ENCODE peak calls at places on chromosomes 11 and 22, in six cellular contexts. G, M, R, T, Y and W are unnamed samples. For H3K36me3, the result is how much of the 10 kb centered on the place peaks cover.

GRCh38 chr11:31655483-31655882 is 145.9 kb downstream of the ELP4 start:
- DNase-seq in Y (no peak), T (peak), M (no peak), R (peak), G (no peak), W (peak)

GRCh38 chr11:1225386-1226225 is 2.7 kb downstream of the MUC5B start:
- DNase-seq in G (peak), Y (no peak), R (no peak), T (no peak), M (peak), W (peak)

GRCh38 chr11:73389134-73389525 is 12.9 kb downstream of the RELT start:
- DNase-seq in R (no peak), M (no peak), T (no peak), G (no peak), Y (no peak), W (peak)

GRCh38 chr11:117796456-117797428 is at the start of gene DSCAML1:
- DNase-seq in R (no peak), T (peak), G (no peak), M (no peak), Y (no peak), W (no peak)

GRCh38 chr22:26471522-26471921 is 12.1 kb downstream of the HPS4 start:
- DNase-seq in M (no peak), T (peak), Y (peak), G (no peak), R (peak), W (peak)

GRCh38 chr11:33930317-33931021 is 38.6 kb upstream of the LMO2 start:
- DNase-seq in G (no peak), T (peak), R (peak), M (no peak), Y (peak), W (no peak)

GRCh38 chr22:40525250-40525884 is 111.2 kb downstream of the MRTFA start:
- DNase-seq in T (peak), R (peak), M (peak), Y (peak), G (peak), W (peak)

GRCh38 chr11:23288001-23288783 is 427.9 kb upstream of the CCDC179 start:
- DNase-seq in R (peak), G (no peak), Y (peak), M (no peak), T (peak), W (peak)

GRCh38 chr11:15710593-15711260 is 596.0 kb downstream of the INSC start:
- DNase-seq in R (no peak), G (no peak), Y (no peak), M (no peak), T (no peak), W (no peak)

GRCh38 chr22:42484506-42484905 is 35.1 kb downstream of the RRP7A start:
- DNase-seq in G (no peak), T (no peak), Y (no peak), M (no peak), R (no peak), W (no peak)

GRCh38 chr22:46891382-46891951 is 129.0 kb downstream of the TBC1D22A start:
- DNase-seq in M (no peak), R (no peak), G (no peak), T (no peak), Y (no peak), W (no peak)

GRCh38 chr11:108538022-108538424 is 39.8 kb upstream of the POGLUT3 start:
- DNase-seq in T (no peak), G (peak), M (peak), Y (no peak), R (no peak), W (peak)

DNA sequence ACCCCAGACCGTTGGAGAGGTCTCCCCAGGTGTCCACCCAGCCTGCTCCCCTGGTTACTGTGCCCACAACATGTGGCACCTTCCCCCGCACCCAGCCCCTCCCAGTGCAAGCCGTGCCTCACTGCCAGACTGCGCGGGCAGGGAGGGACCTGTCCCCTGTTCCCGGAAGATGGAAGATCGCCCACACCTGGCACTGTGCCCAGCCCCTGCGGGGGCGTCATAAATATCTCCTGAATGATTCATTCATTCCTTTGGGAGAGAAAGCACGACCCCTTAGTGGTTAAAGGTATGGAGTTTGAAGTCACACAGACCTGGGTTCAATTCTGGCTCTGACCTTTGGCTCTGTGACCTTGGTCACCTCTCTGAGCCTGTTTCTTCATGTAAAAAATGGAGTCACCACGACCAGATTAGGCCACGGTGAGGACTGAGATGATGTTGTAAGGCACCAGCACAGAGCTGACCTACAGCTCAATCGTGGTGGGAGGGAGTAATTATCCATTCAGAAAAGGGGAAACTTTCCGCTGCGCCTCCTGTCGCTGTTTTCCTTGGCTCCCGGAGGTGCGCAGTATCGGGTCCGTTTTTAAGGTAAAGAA is 497 bp upstream of the SYT12 start:
- DNase-seq in M (no peak), R (no peak), G (peak), Y (no peak), T (peak), W (peak)
- H3K4me3 ChIP-seq in M (peak), R (peak), G (no peak), Y (no peak), T (peak), W (no peak)

GRCh38 chr22:23828800-23829680 is 9.8 kb downstream of the DERL3 start:
- DNase-seq in G (no peak), M (no peak), T (no peak), Y (no peak), R (no peak), W (no peak)

GRCh38 chr22:23827351-23827995 is 11.3 kb downstream of the DERL3 start:
- DNase-seq in G (no peak), R (no peak), T (no peak), M (no peak), Y (no peak), W (no peak)

GRCh38 chr22:23831781-23832180 is 7.0 kb downstream of the DERL3 start:
- DNase-seq in G (no peak), T (no peak), Y (no peak), M (peak), R (no peak), W (no peak)

GRCh38 chr22:23831261-23831660 is 7.5 kb downstream of the DERL3 start:
- DNase-seq in R (no peak), Y (no peak), G (no peak), M (peak), T (no peak), W (no peak)

DNA sequence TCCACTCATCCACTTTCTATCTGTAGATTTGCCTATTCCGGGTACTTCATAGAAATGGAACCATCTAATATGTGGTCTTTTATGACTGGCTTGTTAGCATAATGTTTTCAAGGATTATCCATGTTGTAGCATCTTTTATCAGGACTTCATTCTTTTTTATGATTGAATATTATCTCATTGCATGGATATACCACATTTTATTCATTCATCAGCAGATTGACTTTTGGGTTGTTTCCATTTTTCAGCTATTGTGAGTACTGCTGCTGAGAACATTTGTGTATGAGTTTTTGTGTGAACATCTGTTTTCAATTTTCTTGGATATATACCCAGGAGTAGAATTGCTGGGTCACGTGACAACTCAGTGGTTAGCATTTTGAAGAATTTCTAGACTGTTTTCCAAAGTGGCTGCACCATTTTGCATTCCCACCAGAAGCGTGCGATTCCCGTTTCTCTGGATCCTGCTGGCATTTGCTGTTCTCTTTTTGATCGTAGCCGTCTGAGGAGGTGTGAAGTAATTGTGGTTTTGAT is 8.9 kb downstream of the DERL3 start:
- DNase-seq in G (no peak), Y (no peak), R (no peak), T (peak), M (no peak), W (no peak)
- H3K36me3 ChIP-seq in G (half or more), Y (half or more), R (half or more), T (under half), M (half or more), W (under half)

DNA sequence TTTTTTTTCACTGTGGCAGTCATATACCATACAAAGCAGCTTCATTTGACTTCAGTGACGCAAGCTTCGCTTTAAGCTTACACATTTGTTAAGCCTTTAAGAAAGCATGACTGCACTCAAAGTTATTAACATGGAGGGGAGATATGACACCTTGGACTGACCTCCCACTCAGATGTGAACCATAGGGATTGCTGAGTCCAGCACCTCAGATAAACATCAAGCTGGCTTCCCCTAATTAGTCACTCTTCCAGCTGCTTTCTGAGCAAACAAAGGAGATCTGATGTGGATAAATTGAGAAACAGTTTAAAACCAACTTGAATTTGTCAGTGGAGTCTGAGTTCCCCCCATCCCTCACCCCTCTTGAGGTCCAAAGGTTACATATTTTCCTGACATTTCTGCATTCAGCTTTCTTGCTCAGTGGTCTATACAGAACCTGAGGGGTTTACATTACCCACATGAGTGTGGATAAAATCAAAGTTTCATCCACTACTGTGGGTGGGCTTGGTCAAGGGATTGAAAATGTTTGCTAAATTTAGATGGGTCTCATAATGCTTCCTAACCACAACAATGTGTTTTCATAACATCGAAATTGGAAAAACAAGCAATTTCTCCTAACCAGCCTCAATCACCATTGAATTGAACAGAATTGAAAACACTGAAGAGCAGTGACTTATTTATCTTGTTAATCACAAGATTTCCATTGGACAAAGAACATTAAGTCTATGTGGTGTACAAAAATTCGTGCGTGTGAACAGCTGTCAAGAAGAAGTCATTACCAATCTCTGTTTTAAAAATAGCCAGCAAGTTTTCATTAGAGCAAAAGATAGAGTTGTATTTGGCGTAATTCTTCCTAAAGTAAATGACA is 292.3 kb downstream of the METTL15 start:
- DNase-seq in R (peak), M (no peak), Y (peak), G (no peak), T (peak), W (no peak)
- H3K4me3 ChIP-seq in R (no peak), M (no peak), Y (no peak), G (no peak), T (no peak), W (no peak)

DNA sequence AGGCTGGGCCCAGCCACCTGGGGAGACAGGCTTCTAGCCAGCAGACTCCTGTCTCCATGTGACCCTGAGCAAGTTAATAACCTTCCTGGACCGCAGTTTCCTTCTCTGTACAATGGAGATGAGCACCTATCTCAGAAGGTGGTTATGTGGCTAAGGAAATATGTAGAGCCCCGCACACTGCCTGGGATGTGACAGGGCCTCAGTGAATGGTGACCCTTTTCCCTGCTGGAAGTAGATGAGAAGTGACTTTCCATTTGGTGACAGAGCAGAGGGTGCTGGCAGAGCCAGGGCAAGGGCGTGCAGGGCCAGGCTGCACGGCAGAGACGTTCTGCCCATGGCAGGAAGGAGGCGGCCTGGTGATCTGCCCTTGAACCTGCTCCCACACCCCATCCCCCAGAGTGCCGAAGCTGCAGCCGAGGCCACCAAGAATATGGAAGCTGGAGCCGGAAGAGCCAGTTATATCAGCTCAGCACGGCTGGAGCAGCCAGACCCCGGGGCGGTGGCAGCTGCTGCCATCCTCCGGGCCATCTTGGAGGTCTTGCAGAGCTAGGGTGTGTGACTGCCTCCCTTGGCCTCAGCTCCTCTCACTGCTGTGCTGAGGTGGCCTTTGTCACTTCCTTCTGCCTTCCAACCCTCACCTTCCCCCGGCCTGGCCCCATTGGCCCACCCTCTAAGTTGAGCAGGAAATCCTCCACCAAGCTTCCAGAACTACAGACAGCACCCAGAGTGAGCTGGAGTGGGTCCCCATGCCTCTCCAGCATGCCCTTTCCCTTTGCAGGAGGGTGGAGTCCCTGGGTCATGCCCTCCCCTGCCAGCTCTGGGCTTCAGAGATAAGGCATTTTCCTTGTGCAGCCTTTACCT is 13.2 kb downstream of the TKFC start:
- DNase-seq in M (no peak), R (no peak), Y (no peak), T (no peak), G (no peak), W (no peak)
- H3K36me3 ChIP-seq in M (under half), R (half or more), Y (under half), T (under half), G (half or more), W (under half)

DNA sequence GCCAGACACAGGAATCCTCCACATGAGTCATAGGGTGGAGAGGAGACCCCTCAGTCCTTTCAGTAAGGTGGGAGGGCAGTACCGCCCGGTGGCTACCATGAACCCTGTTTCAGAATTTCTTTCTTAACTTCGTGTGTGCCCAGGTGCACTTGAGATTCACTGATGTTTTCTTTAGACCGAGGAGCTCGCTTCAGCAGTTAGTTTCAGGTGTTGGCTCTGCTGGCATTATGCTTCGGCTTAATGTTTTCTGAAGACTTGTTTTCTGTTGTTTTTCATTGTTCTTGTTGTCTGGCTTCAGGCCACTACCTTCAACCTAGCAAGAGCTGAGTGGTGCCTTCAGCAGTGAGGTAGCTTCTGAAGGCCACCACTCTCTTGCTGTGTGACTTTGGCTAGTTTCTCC is 71.5 kb downstream of the BMAL1 start:
- DNase-seq in Y (no peak), R (no peak), T (no peak), G (no peak), M (no peak), W (no peak)
- H3K4me3 ChIP-seq in Y (no peak), R (no peak), T (no peak), G (no peak), M (no peak), W (no peak)

GRCh38 chr11:85664561-85665481 is at the start of gene CREBZF:
- DNase-seq in M (peak), Y (peak), T (peak), G (peak), R (peak), W (peak)

GRCh38 chr11:85663781-85664560 is 958 bp downstream of the CREBZF start:
- DNase-seq in T (peak), G (peak), R (peak), M (peak), Y (peak), W (peak)

GRCh38 chr11:85665756-85666155 is 827 bp upstream of the CREBZF start:
- DNase-seq in T (no peak), M (no peak), Y (no peak), G (no peak), R (no peak), W (no peak)

GRCh38 chr11:85661972-85662664 is 2.8 kb downstream of the CREBZF start:
- DNase-seq in Y (peak), R (no peak), G (no peak), M (no peak), T (peak), W (no peak)

DNA sequence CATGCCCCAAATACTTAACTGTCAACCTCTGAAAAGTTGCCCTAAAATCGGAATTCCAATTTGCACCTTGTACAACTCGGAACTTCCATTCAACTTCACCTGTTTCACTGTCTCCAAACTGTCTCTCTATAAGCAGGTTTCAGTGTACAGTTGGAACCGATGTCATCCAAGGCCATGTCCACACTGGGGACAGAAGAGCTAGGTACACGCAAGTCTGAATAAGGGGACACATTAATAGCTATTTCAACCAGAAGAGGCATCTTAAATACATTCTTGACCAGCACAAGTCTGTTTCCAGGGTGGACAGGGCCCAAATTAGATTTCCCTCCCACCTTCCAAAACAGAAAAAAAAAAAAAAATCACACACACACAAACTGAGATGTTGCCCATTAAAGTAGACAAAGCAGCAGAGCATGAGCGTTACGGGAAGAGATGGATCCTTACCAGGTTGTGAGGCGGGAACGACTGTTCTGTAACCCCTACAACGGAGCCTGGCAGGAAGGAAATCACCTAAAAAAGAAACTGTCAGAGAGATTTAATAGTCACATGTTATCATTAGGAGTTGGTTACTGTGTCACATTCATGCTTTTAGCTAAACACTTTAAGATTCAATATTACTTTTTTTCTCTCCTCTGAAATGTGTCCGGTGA is 1.7 kb downstream of the CREBZF start:
- DNase-seq in Y (peak), M (no peak), G (no peak), R (peak), T (peak), W (no peak)
- H3K36me3 ChIP-seq in Y (under half), M (under half), G (under half), R (under half), T (under half), W (half or more)